ENCODE peak calls at places on chromosomes 6 and 20, in eight cellular contexts. M is HCT116; X is K562; Q is AG04450; N is upper lobe of left lung; L is A549; C is CD8-positive, alpha-beta T cell; K is kidney. S is an unnamed sample.

GRCh38 chr20:15339264-15339663 is 1001.9 kb upstream of the FLRT3 start:
- DNase-seq in M (no peak), X (no peak), Q (no peak), N (no peak), L (no peak), C (no peak), K (no peak), S (peak)

GRCh38 chr6:42693725-42694323 is 28.6 kb downstream of the PRPH2 start:
- DNase-seq in M (no peak), X (no peak), Q (no peak), N (no peak), L (no peak), C (peak), K (no peak), S (no peak)

GRCh38 chr20:63980806-63981728 is at the start of gene PRPF6:
- DNase-seq in M (peak), X (peak), Q (peak), N (peak), L (peak), C (peak), K (peak), S (peak)

GRCh38 chr20:47024461-47024937 is 129.9 kb downstream of the EYA2 start:
- DNase-seq in M (no peak), X (no peak), Q (peak), N (no peak), L (no peak), C (no peak), K (no peak), S (no peak)

GRCh38 chr6:119060255-119060907 is 18.1 kb downstream of the FAM184A start:
- DNase-seq in M (no peak), X (no peak), Q (no peak), N (no peak), L (no peak), C (no peak), K (no peak), S (no peak)

GRCh38 chr20:23399568-23400241 is 21.6 kb downstream of the NAPB start:
- DNase-seq in M (no peak), X (peak), Q (no peak), N (no peak), L (peak), C (no peak), K (no peak), S (no peak)

GRCh38 chr20:24691901-24692351 is 222.5 kb downstream of the SYNDIG1 start:
- DNase-seq in M (no peak), X (no peak), Q (no peak), N (no peak), L (no peak), C (peak), K (peak), S (no peak)

GRCh38 chr20:32168184-32168910 is 39.2 kb downstream of the PLAGL2 start:
- DNase-seq in M (peak), X (no peak), Q (no peak), N (no peak), L (no peak), C (no peak), K (no peak), S (no peak)

GRCh38 chr20:62980970-62981369 is 25.8 kb downstream of the BHLHE23 start:
- DNase-seq in M (no peak), X (no peak), Q (no peak), N (no peak), L (no peak), C (no peak), K (no peak), S (peak)

GRCh38 chr20:30595698-30596097 is 661.8 kb upstream of the DEFB115 start:
- DNase-seq in M (no peak), X (no peak), Q (no peak), N (no peak), L (no peak), C (no peak), K (no peak), S (no peak)

GRCh38 chr20:44112889-44113641 is 73.9 kb downstream of the JPH2 start:
- DNase-seq in M (no peak), X (no peak), Q (no peak), N (peak), L (no peak), C (no peak), K (no peak), S (no peak)

GRCh38 chr20:44113642-44113945 is 73.4 kb downstream of the JPH2 start:
- DNase-seq in M (no peak), X (no peak), Q (no peak), N (no peak), L (no peak), C (no peak), K (no peak), S (no peak)

GRCh38 chr20:44114755-44115044 is 72.3 kb downstream of the JPH2 start:
- DNase-seq in M (no peak), X (no peak), Q (no peak), N (peak), L (no peak), C (no peak), K (no peak), S (no peak)

GRCh38 chr20:44115762-44116644 is 71.0 kb downstream of the JPH2 start:
- DNase-seq in M (no peak), X (no peak), Q (no peak), N (peak), L (no peak), C (no peak), K (no peak), S (no peak)

GRCh38 chr20:44115181-44115580 is 71.8 kb downstream of the JPH2 start:
- DNase-seq in M (no peak), X (no peak), Q (no peak), N (no peak), L (no peak), C (no peak), K (no peak), S (no peak)
- H3K27ac ChIP-seq in M (no peak), X (no peak), Q (no peak), N (no peak), L (no peak), C (no peak), K (no peak), S (no peak)

GRCh38 chr20:41149679-41150131 is 12.4 kb downstream of the PLCG1 start:
- DNase-seq in M (peak), X (peak), Q (no peak), N (no peak), L (no peak), C (no peak), K (peak), S (no peak)

GRCh38 chr20:41152108-41152757 is 14.9 kb downstream of the PLCG1 start:
- DNase-seq in M (no peak), X (no peak), Q (no peak), N (no peak), L (no peak), C (no peak), K (peak), S (no peak)

GRCh38 chr20:41148956-41149355 is 11.6 kb downstream of the PLCG1 start:
- DNase-seq in M (no peak), X (no peak), Q (no peak), N (no peak), L (no peak), C (no peak), K (no peak), S (no peak)

GRCh38 chr20:41150664-41151063 is 13.3 kb downstream of the PLCG1 start:
- DNase-seq in M (no peak), X (peak), Q (no peak), N (no peak), L (no peak), C (no peak), K (no peak), S (no peak)

DNA sequence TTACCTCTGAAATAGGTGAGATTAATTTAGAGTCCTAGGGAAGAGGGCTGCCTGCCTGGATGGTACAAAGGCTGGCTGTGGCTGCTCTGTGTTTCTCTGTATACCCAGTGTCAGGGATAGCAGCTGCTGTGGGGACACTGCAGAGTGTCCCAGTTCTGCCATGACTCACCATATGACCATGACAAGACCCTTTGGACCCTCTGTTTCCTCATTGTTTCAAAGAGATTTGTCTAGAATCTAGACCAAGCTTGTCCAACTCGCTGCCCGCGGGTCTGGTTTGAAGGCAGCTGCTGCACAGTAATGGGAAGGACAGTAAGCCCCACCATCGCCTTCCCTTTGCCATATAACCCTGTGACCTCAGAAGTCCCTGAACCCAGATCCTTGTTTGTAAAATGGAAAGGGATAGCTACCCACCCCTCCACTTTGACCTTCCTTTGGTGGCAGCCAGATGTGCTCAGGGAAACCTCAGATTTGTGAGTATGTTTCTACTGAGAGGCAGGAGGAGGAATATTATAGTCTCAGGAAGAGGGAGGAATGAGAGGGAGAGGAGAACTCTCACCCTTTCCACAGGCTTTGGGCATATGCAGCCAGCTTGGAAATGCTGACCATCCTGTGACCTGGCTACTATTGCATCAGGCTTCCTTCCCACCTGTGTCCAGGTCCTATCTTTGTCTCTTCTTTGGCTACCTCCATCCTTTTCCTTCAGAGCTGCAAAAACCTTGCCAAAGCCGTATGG is 14.0 kb downstream of the PLCG1 start:
- DNase-seq in M (no peak), X (no peak), Q (no peak), N (no peak), L (no peak), C (no peak), K (peak), S (no peak)
- H3K27ac ChIP-seq in M (no peak), X (peak), Q (no peak), N (peak), L (no peak), C (no peak), K (peak), S (peak)

GRCh38 chr6:4136354-4136831 is 1.0 kb upstream of the ECI2 start:
- DNase-seq in M (no peak), X (no peak), Q (no peak), N (no peak), L (no peak), C (no peak), K (no peak), S (no peak)
- H3K27ac ChIP-seq in M (peak), X (peak), Q (peak), N (peak), L (peak), C (peak), K (peak), S (peak)

DNA sequence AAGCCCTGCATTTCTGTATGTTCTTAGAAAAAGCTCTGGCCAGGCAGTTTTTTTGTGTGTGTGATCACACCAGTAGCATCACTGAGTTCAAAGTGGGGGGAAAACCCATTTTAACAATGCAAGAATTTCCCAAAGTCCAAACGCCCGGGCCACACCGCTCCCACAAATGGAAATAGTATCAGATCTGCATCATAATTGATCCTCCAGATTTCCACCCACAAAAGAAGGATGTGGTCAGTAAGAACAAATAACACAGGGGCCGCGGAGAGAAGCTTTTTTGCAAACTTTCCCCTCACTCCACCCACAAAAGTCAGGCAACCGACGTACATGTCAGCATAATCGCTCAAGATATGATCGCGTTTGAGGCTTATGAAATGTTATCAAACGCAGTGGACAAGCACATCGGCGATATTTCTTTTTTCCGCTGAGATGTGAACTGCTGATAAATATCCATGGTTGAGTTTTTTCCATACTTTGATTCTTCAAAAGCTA is 143.7 kb downstream of the ZFP64 start:
- DNase-seq in M (no peak), X (no peak), Q (no peak), N (no peak), L (no peak), C (no peak), K (no peak), S (no peak)
- H3K27ac ChIP-seq in M (no peak), X (no peak), Q (peak), N (no peak), L (no peak), C (no peak), K (no peak), S (no peak)

GRCh38 chr20:58893355-58894151 is 41.0 kb downstream of the GNAS start:
- DNase-seq in M (no peak), X (no peak), Q (no peak), N (no peak), L (no peak), C (no peak), K (no peak), S (no peak)
- H3K27ac ChIP-seq in M (peak), X (peak), Q (no peak), N (no peak), L (peak), C (no peak), K (no peak), S (no peak)

GRCh38 chr20:4084096-4084495 is 68.7 kb upstream of the RNF24 start:
- DNase-seq in M (no peak), X (no peak), Q (no peak), N (no peak), L (no peak), C (no peak), K (no peak), S (no peak)
- H3K27ac ChIP-seq in M (no peak), X (peak), Q (no peak), N (no peak), L (peak), C (no peak), K (no peak), S (no peak)

GRCh38 chr6:149480502-149481280 is 4.1 kb downstream of the ZC3H12D start:
- DNase-seq in M (no peak), X (no peak), Q (no peak), N (no peak), L (no peak), C (no peak), K (no peak), S (no peak)
- H3K27ac ChIP-seq in M (no peak), X (no peak), Q (no peak), N (peak), L (no peak), C (peak), K (peak), S (peak)

GRCh38 chr6:81831274-81831673 is 78.8 kb upstream of the TENT5A start:
- DNase-seq in M (no peak), X (no peak), Q (no peak), N (no peak), L (no peak), C (no peak), K (no peak), S (no peak)

GRCh38 chr6:81838724-81839425 is 86.4 kb upstream of the TENT5A start:
- DNase-seq in M (no peak), X (no peak), Q (no peak), N (no peak), L (no peak), C (no peak), K (no peak), S (no peak)

GRCh38 chr6:81838031-81838430 is 85.5 kb upstream of the TENT5A start:
- DNase-seq in M (no peak), X (no peak), Q (no peak), N (no peak), L (peak), C (no peak), K (no peak), S (no peak)

GRCh38 chr6:81832304-81832703 is 79.8 kb upstream of the TENT5A start:
- DNase-seq in M (no peak), X (no peak), Q (no peak), N (no peak), L (no peak), C (no peak), K (no peak), S (no peak)

DNA sequence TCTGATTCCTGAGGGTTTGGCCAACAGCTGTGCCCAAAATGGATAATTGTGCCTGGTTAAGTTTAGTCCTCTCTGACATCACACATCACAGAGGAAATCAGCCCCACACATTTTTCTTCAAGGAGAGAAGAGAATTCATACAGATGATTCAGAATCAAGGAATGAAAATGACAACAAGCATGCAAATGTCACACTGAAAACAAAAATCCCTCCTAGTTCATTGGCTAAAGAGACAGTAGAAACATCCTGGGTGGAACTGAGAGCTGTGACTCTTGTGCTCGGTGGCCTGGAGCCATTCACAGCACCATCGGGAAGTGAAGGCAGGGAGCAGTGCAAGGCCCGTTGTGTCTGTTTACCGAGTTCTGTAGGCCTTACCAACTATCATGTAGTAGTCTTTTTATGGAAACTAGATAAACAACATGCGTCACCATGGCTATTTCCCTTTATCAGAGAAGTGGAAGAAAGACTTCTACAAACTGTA is 81.7 kb upstream of the TENT5A start:
- DNase-seq in M (no peak), X (no peak), Q (peak), N (no peak), L (no peak), C (no peak), K (no peak), S (no peak)
- H3K27ac ChIP-seq in M (no peak), X (no peak), Q (no peak), N (no peak), L (peak), C (no peak), K (no peak), S (no peak)

GRCh38 chr20:58662142-58662473 is 11.0 kb downstream of the STX16 start:
- DNase-seq in M (no peak), X (no peak), Q (no peak), N (no peak), L (no peak), C (no peak), K (no peak), S (no peak)
- H3K27ac ChIP-seq in M (no peak), X (no peak), Q (no peak), N (no peak), L (no peak), C (peak), K (no peak), S (no peak)

GRCh38 chr6:46925563-46926253 is 4.0 kb upstream of the ADGRF5 start:
- DNase-seq in M (no peak), X (no peak), Q (no peak), N (no peak), L (peak), C (no peak), K (no peak), S (no peak)

GRCh38 chr6:46927066-46927465 is 5.3 kb upstream of the ADGRF5 start:
- DNase-seq in M (no peak), X (no peak), Q (no peak), N (no peak), L (no peak), C (no peak), K (no peak), S (no peak)

GRCh38 chr6:46923476-46923875 is 1.7 kb upstream of the ADGRF5 start:
- DNase-seq in M (no peak), X (no peak), Q (no peak), N (no peak), L (no peak), C (no peak), K (no peak), S (no peak)

GRCh38 chr6:46930331-46930730 is 8.6 kb upstream of the ADGRF5 start:
- DNase-seq in M (no peak), X (no peak), Q (no peak), N (no peak), L (no peak), C (no peak), K (no peak), S (no peak)

DNA sequence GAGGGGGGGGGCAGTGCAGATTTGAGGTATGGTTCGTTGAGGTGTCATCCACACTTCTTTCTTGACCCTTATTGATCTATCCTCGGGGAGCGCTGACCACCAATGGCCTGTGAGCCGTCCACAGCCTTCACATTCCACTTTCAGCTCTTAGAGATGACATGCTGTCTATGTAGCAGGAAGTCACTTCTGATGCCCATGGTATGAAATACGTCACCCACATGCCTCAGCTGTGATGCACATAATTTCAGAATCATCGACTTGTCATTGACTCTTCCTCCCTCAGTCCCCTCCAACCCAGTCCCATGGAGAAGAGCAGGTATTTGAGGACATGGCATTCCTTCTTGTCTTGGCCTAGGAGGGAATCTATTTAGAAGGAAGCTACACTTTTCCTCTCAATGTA is 4.7 kb upstream of the ADGRF5 start:
- DNase-seq in M (no peak), X (no peak), Q (no peak), N (no peak), L (peak), C (no peak), K (no peak), S (no peak)
- H3K27ac ChIP-seq in M (no peak), X (no peak), Q (no peak), N (peak), L (peak), C (no peak), K (no peak), S (no peak)

S was measured in substantia nigra.